ENCODE peak calls at places on chromosomes 12 and 14, in five cellular contexts. U is HFF-Myc, G is IMR-90, C is HFFc6, E is fibroblast of lung. F is an unnamed sample.

GRCh38 chr12:124037341-124037740 is 64.3 kb downstream of the ZNF664 start:
- DNase-seq in U (no peak), G (no peak), E (no peak), C (no peak), F (no peak)

GRCh38 chr12:117662220-117662619 is 300.8 kb upstream of the NOS1 start:
- DNase-seq in U (no peak), E (no peak), G (no peak), C (no peak), F (no peak)

GRCh38 chr12:6074979-6075585 is 49.4 kb downstream of the VWF start:
- DNase-seq in G (no peak), C (no peak), U (no peak), E (no peak), F (no peak)

GRCh38 chr12:50276068-50276467 is 7.3 kb downstream of the LIMA1 start:
- DNase-seq in G (no peak), E (no peak), C (no peak), U (no peak), F (no peak)

GRCh38 chr14:31206536-31207286 is 882 bp downstream of the HECTD1 start:
- DNase-seq in C (no peak), G (no peak), U (no peak), E (peak; percentile 30), F (peak; percentile 17)

GRCh38 chr12:102816816-102817434 is 100.1 kb downstream of the PAH start:
- DNase-seq in C (peak; percentile 36), E (peak; percentile 27), U (peak; percentile 14), G (peak; percentile 29), F (no peak)

GRCh38 chr12:2797721-2798418 is 3.1 kb downstream of the FKBP4 start:
- DNase-seq in U (no peak), C (no peak), E (no peak), G (no peak), F (no peak)

GRCh38 chr12:94879542-94879941 is 124.0 kb downstream of the NDUFA12 start:
- DNase-seq in U (peak; percentile 10), G (peak; percentile 7), C (no peak), E (peak; percentile 14), F (no peak)

GRCh38 chr12:56362130-56363059 is at the start of gene APOF:
- DNase-seq in C (no peak), G (no peak), U (no peak), E (no peak), F (no peak)

GRCh38 chr14:75283162-75283883 is 4.7 kb downstream of the FOS start:
- DNase-seq in U (no peak), G (peak; percentile 77), E (peak; percentile 67), C (peak; percentile 84), F (no peak)

GRCh38 chr14:72503271-72503670 is 390.6 kb downstream of the DPF3 start:
- DNase-seq in E (no peak), G (no peak), U (no peak), C (no peak), F (no peak)

GRCh38 chr12:95859344-95859816 is 628 bp downstream of the SNRPF start:
- DNase-seq in C (no peak), U (no peak), G (peak; percentile 31), E (peak; percentile 34), F (no peak)

GRCh38 chr12:111759276-111759675 is 7.5 kb upstream of the ALDH2 start:
- DNase-seq in U (no peak), C (no peak), E (no peak), G (no peak), F (no peak)

GRCh38 chr12:59396519-59396918 is 199.3 kb upstream of the SLC16A7 start:
- DNase-seq in E (no peak), C (no peak), U (no peak), G (no peak), F (no peak)

GRCh38 chr12:124995200-124995961 is 1.9 kb downstream of the BRI3BP start:
- DNase-seq in U (no peak), C (no peak), E (no peak), G (no peak), F (no peak)

GRCh38 chr12:41778934-41779333 is 365.7 kb downstream of the GXYLT1 start:
- DNase-seq in G (no peak), E (no peak), C (no peak), U (no peak), F (no peak)

GRCh38 chr12:95790912-95791849 is 617 bp upstream of the NTN4 start:
- DNase-seq in U (no peak), G (peak; percentile 22), C (no peak), E (peak; percentile 34), F (peak; percentile 23)

GRCh38 chr12:65203376-65203775 is 34.0 kb downstream of the LEMD3 start:
- DNase-seq in G (no peak), E (no peak), U (no peak), C (no peak), F (no peak)

GRCh38 chr12:65204886-65205525 is 35.6 kb downstream of the LEMD3 start:
- DNase-seq in G (no peak), C (no peak), U (no peak), E (no peak), F (no peak)

GRCh38 chr12:65208125-65208524 is 38.7 kb downstream of the LEMD3 start:
- DNase-seq in E (no peak), G (no peak), C (no peak), U (no peak), F (no peak)

GRCh38 chr12:65208957-65209654 is 39.7 kb downstream of the LEMD3 start:
- DNase-seq in C (no peak), E (no peak), G (no peak), U (no peak), F (no peak)

DNA sequence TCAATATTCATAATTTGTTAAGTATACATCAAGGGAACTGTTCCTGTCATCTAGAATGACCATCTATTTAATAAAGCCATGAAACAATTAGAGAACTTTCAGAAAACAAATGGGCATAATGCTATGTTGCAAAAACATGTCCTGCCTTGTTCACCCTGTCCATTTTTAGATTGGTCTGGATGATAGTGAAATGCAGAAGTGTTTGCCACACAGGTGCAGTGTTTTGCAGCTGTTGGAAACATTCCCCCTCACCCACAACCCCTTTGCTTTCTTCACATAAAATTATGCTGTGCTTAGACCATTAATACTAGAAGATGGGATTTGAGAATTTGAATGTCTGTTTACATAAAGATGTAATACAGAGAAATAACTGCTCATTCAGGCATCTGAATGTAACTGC is 36.5 kb downstream of the LEMD3 start:
- DNase-seq in C (no peak), U (no peak), E (no peak), G (no peak), F (no peak)
- TF ChIP-seq CTCF in C (no peak), U (no peak), E (no peak), G (no peak), F (no peak)

DNA sequence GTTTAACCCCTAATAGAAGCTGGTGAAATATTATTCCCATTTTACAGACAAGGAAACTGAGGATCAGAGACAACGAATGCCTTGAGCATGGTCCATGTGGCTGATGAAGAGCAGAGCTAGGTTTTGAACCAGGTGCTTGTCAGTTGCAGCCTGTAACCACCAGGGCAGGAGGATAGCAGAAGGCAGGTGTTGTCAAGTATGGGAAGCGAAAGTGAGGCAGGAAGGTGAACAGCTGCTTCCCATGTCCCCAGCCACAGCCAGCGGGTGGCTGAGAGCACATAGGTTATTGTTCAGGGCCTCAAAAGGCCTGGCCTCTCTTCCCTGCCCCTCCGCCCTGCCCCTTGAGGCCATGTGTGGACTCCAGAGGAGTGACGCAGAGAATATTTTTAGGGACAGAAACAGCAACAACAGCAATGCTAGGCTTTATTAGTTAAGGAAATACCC is 39.6 kb downstream of the IQSEC3 start:
- DNase-seq in G (no peak), E (no peak), C (no peak), U (no peak), F (no peak)
- TF ChIP-seq CTCF in G (no peak), E (no peak), C (peak; percentile 48), U (no peak), F (no peak)

GRCh38 chr14:77028384-77029246 is at the start of gene IRF2BPL:
- DNase-seq in E (peak; percentile 99), C (peak; percentile 98), G (peak; percentile 99), U (peak; percentile 93), F (peak; percentile 96)

GRCh38 chr14:77026166-77026929 is 2.2 kb downstream of the IRF2BPL start:
- DNase-seq in C (no peak), U (no peak), G (peak; percentile 51), E (peak; percentile 50), F (no peak)

GRCh38 chr14:77026930-77027537 is 1.5 kb downstream of the IRF2BPL start:
- DNase-seq in G (peak; percentile 54), C (peak; percentile 46), U (no peak), E (peak; percentile 57), F (peak; percentile 54)

GRCh38 chr14:77025744-77026165 is 2.8 kb downstream of the IRF2BPL start:
- DNase-seq in U (no peak), C (no peak), E (no peak), G (no peak), F (no peak)

DNA sequence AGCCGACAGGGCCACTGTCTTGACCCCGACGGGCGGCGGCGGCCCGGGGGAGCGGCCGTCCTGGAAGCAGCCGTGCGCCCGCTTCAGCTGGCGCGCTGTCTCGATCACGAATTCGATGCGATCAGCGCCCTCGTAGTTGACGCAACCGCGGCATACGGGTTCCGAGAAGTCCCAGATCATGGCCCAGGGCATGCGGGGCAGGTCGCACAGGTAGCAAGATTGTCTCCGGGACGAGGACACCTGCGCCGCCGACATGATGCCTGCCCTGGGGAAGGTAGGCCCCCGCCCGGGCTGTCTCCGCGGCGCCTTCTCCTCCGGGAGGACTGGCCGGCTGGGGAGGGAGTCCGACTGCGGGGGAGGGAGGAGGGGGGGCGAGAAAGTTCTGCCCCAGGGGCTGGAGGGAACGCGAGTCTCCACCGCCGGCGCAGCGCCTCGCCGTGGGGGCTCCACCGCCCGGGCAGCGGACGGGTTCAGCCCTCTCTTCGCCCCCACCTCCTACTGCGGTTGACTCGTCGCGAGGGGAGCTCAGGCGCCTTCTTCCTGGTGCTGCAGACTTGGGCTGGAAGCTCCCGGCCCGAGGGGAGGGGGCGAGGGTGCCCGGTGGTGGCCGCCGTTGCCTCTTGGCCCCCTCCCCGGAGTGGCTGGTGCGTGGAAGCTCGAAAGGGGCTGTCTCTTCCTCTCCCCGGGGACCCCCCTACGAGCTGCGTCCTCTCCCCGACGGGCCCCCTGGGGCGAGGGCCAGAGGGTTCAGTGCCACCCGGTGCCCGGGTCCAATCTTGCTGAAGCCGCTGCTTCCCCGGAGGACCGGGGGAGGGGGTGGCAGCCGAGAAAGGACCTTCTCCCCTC is 747 bp downstream of the IRF2BPL start:
- DNase-seq in G (peak; percentile 81), U (no peak), C (peak; percentile 67), E (peak; percentile 81), F (peak; percentile 51)
- TF ChIP-seq CTCF in G (peak; percentile 34), U (no peak), C (peak; percentile 57), E (peak; percentile 20), F (no peak)

DNA sequence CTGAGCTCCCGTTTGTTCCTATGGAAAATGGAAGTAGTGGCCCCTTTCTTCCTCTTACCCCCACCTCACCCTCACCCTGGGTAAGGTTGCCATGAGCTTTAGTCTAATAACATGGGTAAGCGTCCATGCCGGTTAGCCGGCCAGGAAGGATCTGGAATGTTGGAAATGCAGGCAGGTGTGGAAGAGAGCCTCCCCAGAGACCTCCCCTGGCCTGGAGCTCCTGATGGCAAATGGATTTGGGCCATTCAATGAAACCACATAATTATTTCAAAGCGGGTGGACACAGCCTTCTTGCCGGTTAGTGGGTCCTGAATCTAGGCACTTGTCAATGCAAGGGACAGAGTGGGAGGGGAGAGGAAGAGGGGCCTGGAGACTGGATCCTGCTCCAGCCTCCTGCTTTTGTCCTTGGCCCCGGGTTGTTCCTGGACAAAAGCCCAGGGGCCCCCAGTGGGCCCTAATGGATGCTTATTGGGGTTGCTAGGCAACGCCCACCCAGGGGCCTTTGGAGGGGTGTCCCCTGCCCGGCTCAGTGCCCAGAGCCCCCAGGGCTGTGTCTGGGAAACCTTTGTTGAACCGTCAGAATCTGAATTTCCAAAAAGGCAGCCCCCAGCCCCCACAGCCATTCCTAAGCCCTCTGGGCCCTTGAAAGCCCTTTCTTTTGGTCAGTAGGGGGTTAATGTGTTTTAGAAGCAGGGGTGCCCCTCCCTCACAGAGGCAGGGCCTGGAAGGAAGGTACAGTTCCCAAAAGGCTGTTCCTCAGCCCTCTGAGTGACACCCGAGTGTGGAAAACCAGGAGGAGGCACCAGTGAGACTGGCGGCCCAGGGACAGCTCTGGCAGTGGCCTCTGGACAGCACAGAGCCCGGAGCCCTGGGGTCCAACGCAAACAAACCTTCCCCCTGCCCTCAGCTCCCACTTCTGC is 19.0 kb downstream of the HHIPL1 start:
- DNase-seq in G (no peak), E (no peak), U (no peak), C (no peak), F (no peak)
- TF ChIP-seq CTCF in G (no peak), E (no peak), U (no peak), C (no peak), F (no peak)

F was measured in CD4-positive, alpha-beta T cell.